ENCODE peak calls at places on chromosomes 16 and 17, in eight cellular contexts. U is A549, R is endothelial cell of umbilical vein, B is HCT116, V is H1, G is K562, Z is HepG2, N is GM12878. J is an unnamed sample.

GRCh38 chr17:18185832-18186231 is 2.2 kb downstream of the ALKBH5 start:
- DNase-seq in U (no peak), R (peak; percentile 37), B (no peak), V (no peak), G (no peak), Z (no peak), N (no peak), J (peak; percentile 39)

GRCh38 chr16:30335598-30336474 is 19.3 kb downstream of the CD2BP2 start:
- DNase-seq in U (no peak), R (no peak), B (no peak), V (no peak), G (no peak), Z (peak; percentile 96), N (peak; percentile 23), J (peak; percentile 58)

GRCh38 chr16:333406-334094 is 19.0 kb downstream of the AXIN1 start:
- DNase-seq in U (no peak), R (no peak), B (no peak), V (no peak), G (no peak), Z (no peak), N (no peak), J (no peak)

GRCh38 chr16:15993946-15994665 is 44.7 kb downstream of the ABCC1 start:
- DNase-seq in U (no peak), R (peak; percentile 91), B (no peak), V (no peak), G (no peak), Z (no peak), N (no peak), J (no peak)

GRCh38 chr17:45302649-45303173 is 14.1 kb downstream of the MAP3K14 start:
- DNase-seq in U (no peak), R (no peak), B (no peak), V (no peak), G (no peak), Z (no peak), N (peak; percentile 89), J (no peak)

GRCh38 chr16:53743149-53743566 is 39.2 kb downstream of the FTO start:
- DNase-seq in U (no peak), R (peak; percentile 28), B (peak; percentile 55), V (no peak), G (no peak), Z (peak; percentile 39), N (no peak), J (peak; percentile 71)

GRCh38 chr16:69626256-69626655 is 60.5 kb downstream of the NFAT5 start:
- DNase-seq in U (peak; percentile 23), R (no peak), B (no peak), V (no peak), G (peak; percentile 41), Z (no peak), N (no peak), J (peak; percentile 20)

GRCh38 chr17:55527520-55528118 is 16.4 kb upstream of the SMIM36 start:
- DNase-seq in U (peak; percentile 50), R (peak; percentile 71), B (peak; percentile 42), V (no peak), G (peak; percentile 29), Z (peak; percentile 39), N (no peak), J (peak; percentile 66)

GRCh38 chr17:35119370-35120185 is at the start of gene RAD51D:
- DNase-seq in U (peak; percentile 83), R (peak; percentile 75), B (peak; percentile 48), V (peak; percentile 66), G (peak; percentile 89), Z (peak; percentile 60), N (peak; percentile 33), J (peak; percentile 87)

GRCh38 chr16:89536886-89537548 is 23.5 kb upstream of the RPL13 start:
- DNase-seq in U (no peak), R (no peak), B (no peak), V (no peak), G (no peak), Z (no peak), N (no peak), J (no peak)

GRCh38 chr17:5619088-5619740 is 34.9 kb upstream of the NLRP1 start:
- DNase-seq in U (no peak), R (no peak), B (no peak), V (no peak), G (peak; percentile 81), Z (no peak), N (peak; percentile 37), J (no peak)

GRCh38 chr17:52995127-52995526 is 827.6 kb upstream of the KIF2B start:
- DNase-seq in U (no peak), R (no peak), B (no peak), V (no peak), G (no peak), Z (no peak), N (no peak), J (no peak)

GRCh38 chr17:44007346-44008204 is 3.2 kb downstream of the NAGS start:
- DNase-seq in U (no peak), R (no peak), B (no peak), V (no peak), G (no peak), Z (no peak), N (no peak), J (no peak)
- TF ChIP-seq POLR2A in U (no peak), R (peak; percentile 52), B (no peak), V (peak; percentile 46), G (no peak), Z (no peak), N (peak; percentile 5), J (no peak)

DNA sequence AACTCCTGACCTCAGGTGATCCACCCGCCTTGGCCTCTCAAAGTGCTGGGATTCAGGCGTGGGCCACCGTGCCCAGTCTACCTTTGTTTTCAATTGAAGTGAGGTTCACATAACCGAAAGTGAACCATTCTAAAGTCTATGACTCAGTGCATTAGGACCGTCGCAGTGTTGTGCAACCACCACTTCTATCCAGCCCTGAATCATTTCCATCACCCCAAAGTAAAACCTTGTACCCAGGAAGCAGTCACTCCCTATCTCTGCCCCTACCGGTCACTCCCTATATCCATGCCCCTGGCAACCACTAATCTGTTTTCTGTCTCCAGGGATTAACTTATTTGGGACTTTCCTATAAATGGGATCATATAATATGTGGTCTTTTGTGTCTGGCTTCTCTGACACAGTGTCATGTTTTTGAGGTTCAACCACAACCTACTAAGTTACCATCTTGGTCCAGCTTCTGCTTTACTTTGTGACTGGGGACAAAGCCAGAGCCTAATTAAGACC is 28.3 kb upstream of the CDC42EP4 start:
- DNase-seq in U (peak; percentile 99), R (no peak), B (peak; percentile 71), V (no peak), G (no peak), Z (peak; percentile 88), N (peak; percentile 42), J (peak; percentile 93)
- TF ChIP-seq MAX in U (peak; percentile 58), R (no peak), B (no peak), V (no peak), G (no peak), Z (no peak), N (no peak), J (peak; percentile 33)

GRCh38 chr16:11794447-11794846 is 2.6 kb downstream of the ZC3H7A start:
- DNase-seq in U (no peak), R (peak; percentile 62), B (no peak), V (no peak), G (no peak), Z (no peak), N (no peak), J (no peak)

GRCh38 chr16:11795887-11796226 is 1.2 kb downstream of the ZC3H7A start:
- DNase-seq in U (no peak), R (no peak), B (no peak), V (no peak), G (no peak), Z (no peak), N (no peak), J (no peak)

GRCh38 chr16:11796227-11797165 is 562 bp downstream of the ZC3H7A start:
- DNase-seq in U (peak; percentile 50), R (peak; percentile 60), B (no peak), V (no peak), G (peak; percentile 72), Z (peak; percentile 60), N (no peak), J (peak; percentile 42)

GRCh38 chr16:11793840-11794239 is 3.2 kb downstream of the ZC3H7A start:
- DNase-seq in U (no peak), R (no peak), B (no peak), V (no peak), G (peak; percentile 51), Z (no peak), N (no peak), J (no peak)

DNA sequence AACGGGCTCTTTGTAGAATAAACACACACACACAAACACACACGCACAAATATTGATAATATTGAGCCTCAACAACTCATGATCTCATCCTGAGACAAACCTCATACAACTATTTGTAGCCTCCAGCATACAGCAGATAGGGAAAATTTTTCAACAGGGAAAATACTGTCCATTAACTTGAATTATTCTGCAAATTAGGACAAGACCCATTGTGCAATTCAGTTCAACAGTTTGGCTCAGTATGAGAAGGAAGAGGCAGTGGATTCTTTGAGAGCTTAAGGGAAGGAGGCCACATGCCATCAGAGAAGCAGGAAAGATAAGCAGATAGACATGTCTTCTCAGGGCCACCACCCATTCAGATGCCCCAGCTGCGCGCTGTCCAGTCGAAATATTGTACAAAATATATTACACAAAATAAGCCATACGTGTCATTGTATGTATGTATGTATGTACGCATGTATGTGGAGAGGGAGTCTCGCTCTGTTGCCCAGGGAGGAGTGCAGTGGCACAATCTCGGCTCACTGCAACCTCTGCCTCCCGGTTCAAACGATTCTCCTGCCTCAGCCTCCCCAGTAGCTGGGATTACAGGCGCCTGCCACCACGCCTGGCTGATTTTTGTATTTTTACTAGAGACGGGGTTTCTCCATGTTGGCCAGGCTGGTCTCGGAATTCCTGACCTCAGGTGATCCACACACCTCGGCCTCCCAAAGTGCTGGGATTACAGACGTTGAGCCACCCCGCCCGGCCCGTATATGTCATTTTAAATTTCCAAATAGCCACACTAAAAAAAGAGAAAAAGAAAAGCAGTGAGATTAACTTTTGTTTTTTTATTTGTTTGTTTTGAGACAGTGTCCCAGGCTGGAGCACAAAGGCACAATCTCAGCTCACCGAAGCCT is 1.8 kb downstream of the ZC3H7A start:
- DNase-seq in U (no peak), R (no peak), B (no peak), V (no peak), G (no peak), Z (no peak), N (no peak), J (no peak)
- H3K4me3 ChIP-seq in U (peak overlapping the region; percentile 89), R (no peak overlapping the region), B (peak overlapping the region; percentile 94), V (no peak overlapping the region), G (peak overlapping the region; percentile 76), Z (peak overlapping the region; percentile 91), N (peak overlapping the region; percentile 97), J (peak overlapping the region; percentile 89)

GRCh38 chr17:75808905-75809621 is 24.5 kb downstream of the UNK start:
- DNase-seq in U (no peak), R (no peak), B (no peak), V (no peak), G (peak; percentile 20), Z (no peak), N (peak; percentile 57), J (peak; percentile 77)

GRCh38 chr17:75812096-75813001 is 27.7 kb downstream of the UNK start:
- DNase-seq in U (no peak), R (no peak), B (no peak), V (no peak), G (no peak), Z (no peak), N (no peak), J (no peak)

GRCh38 chr17:75810216-75810615 is 25.6 kb downstream of the UNK start:
- DNase-seq in U (no peak), R (no peak), B (no peak), V (no peak), G (peak; percentile 35), Z (no peak), N (no peak), J (no peak)

GRCh38 chr17:75809631-75810111 is 25.1 kb downstream of the UNK start:
- DNase-seq in U (no peak), R (no peak), B (no peak), V (no peak), G (no peak), Z (no peak), N (no peak), J (no peak)

GRCh38 chr17:75811174-75811573 is 26.6 kb downstream of the UNK start:
- DNase-seq in U (no peak), R (no peak), B (no peak), V (no peak), G (no peak), Z (no peak), N (no peak), J (no peak)
- TF ChIP-seq POLR2A in U (no peak), R (no peak), B (no peak), V (no peak), G (no peak), Z (no peak), N (no peak), J (no peak)

J was measured in NB4.